ENCODE peak calls at places on chromosome 13, in eight cellular contexts. A is non-pigmented ciliary epithelial cell; M is GM23338; S is amniotic stem cell; W is tibial artery; E is activated T-cell treated with anti-CD3 and anti-CD28 coated beads, Interleukin-2, amount 50 U/mL, for 1 hour; D is NCI-H226; O is activated effector memory CD4-positive, alpha-beta T cell treated with anti-CD3 and anti-CD28 coated beads, Interleukin-2, amount 50 U/mL, for 16 hours. Z is an unnamed sample.

GRCh38 chr13:106139407-106139806 is 396.1 kb downstream of the EFNB2 start:
- DNase-seq in A (no peak), O (no peak), E (no peak), S (no peak), D (no peak), W (no peak), M (no peak), Z (no peak)

GRCh38 chr13:97574926-97575325 is 141.0 kb downstream of the RAP2A start:
- DNase-seq in E (no peak), D (peak), S (no peak), M (peak), O (no peak), W (no peak), A (no peak), Z (no peak)

GRCh38 chr13:106178816-106179215 is 356.6 kb downstream of the EFNB2 start:
- DNase-seq in A (no peak), D (no peak), M (no peak), O (no peak), S (no peak), W (no peak), E (no peak), Z (no peak)

GRCh38 chr13:102700088-102701031 is 5.5 kb upstream of the METTL21C start:
- DNase-seq in M (no peak), A (no peak), W (peak), E (no peak), D (no peak), O (no peak), S (no peak), Z (no peak)

GRCh38 chr13:104289400-104289799 is 1223.2 kb upstream of the SLC10A2 start:
- DNase-seq in W (no peak), D (no peak), A (no peak), O (no peak), M (no peak), E (no peak), S (no peak), Z (no peak)

GRCh38 chr13:106680796-106681482 is 113.0 kb upstream of the ARGLU1 start:
- DNase-seq in W (no peak), D (no peak), A (no peak), S (no peak), O (no peak), M (peak), E (no peak), Z (no peak)

GRCh38 chr13:100129605-100130004 is 40.7 kb downstream of the PCCA start:
- DNase-seq in W (peak), M (peak), D (no peak), S (no peak), E (no peak), A (no peak), O (no peak), Z (no peak)

GRCh38 chr13:98263841-98264240 is 86.8 kb upstream of the RNF113B start:
- DNase-seq in W (no peak), D (no peak), A (no peak), M (no peak), O (no peak), E (no peak), S (no peak), Z (no peak)

GRCh38 chr13:28455580-28456194 is 39.2 kb downstream of the FLT1 start:
- DNase-seq in E (no peak), M (peak), S (no peak), O (no peak), D (no peak), A (no peak), W (no peak), Z (no peak)

GRCh38 chr13:26872444-26873173 is 112.0 kb upstream of the GPR12 start:
- DNase-seq in M (peak), D (no peak), E (peak), S (no peak), A (no peak), O (peak), W (no peak), Z (no peak)

GRCh38 chr13:88823114-88823513 is 1151.9 kb downstream of the SLITRK5 start:
- DNase-seq in S (no peak), O (no peak), M (no peak), A (no peak), W (no peak), E (no peak), D (no peak), Z (no peak)